ENCODE peak calls at places on chromosomes 2 and 18, in seven cellular contexts. N is right lobe of liver, L is uterus, J is body of pancreas, K is A549, W is gastrocnemius medialis, T is suprapubic skin. E is an unnamed sample.

GRCh38 chr18:50298443-50299284 is 11.2 kb upstream of the CXXC1 start:
- DNase-seq in N (no peak), L (no peak), J (no peak), K (no peak), W (no peak), T (no peak), E (no peak)

GRCh38 chr2:27356056-27356381 is 545 bp downstream of the GTF3C2 start:
- DNase-seq in N (peak; percentile 75), L (peak; percentile 31), J (peak; percentile 35), K (peak; percentile 81), W (peak; percentile 79), T (no peak), E (no peak)

GRCh38 chr18:74708169-74708568 is 110.5 kb downstream of the ZNF407 start:
- DNase-seq in N (no peak), L (no peak), J (no peak), K (no peak), W (no peak), T (no peak), E (no peak)

GRCh38 chr18:6406910-6407470 is 7.7 kb downstream of the L3MBTL4 start:
- DNase-seq in N (no peak), L (no peak), J (no peak), K (no peak), W (no peak), T (no peak), E (no peak)

GRCh38 chr2:149902104-149902503 is 314.5 kb upstream of the MMADHC start:
- DNase-seq in N (no peak), L (peak; percentile 17), J (no peak), K (no peak), W (peak; percentile 30), T (no peak), E (no peak)

GRCh38 chr2:212392544-212392943 is 146.1 kb downstream of the ERBB4 start:
- DNase-seq in N (no peak), L (no peak), J (no peak), K (no peak), W (no peak), T (no peak), E (no peak)

GRCh38 chr2:8408560-8409460 is 273.0 kb upstream of the ID2 start:
- DNase-seq in N (no peak), L (no peak), J (no peak), K (no peak), W (no peak), T (no peak), E (no peak)

GRCh38 chr2:207274541-207274940 is 108.8 kb upstream of the KLF7 start:
- DNase-seq in N (no peak), L (no peak), J (no peak), K (no peak), W (no peak), T (no peak), E (no peak)

GRCh38 chr18:31942301-31942998 is 478 bp downstream of the TRAPPC8 start:
- DNase-seq in N (peak; percentile 71), L (no peak), J (peak; percentile 19), K (peak; percentile 1), W (peak; percentile 22), T (peak; percentile 86), E (no peak)

GRCh38 chr2:128306081-128306930 is 12.4 kb downstream of the HS6ST1 start:
- DNase-seq in N (peak; percentile 86), L (peak; percentile 82), J (peak; percentile 62), K (peak; percentile 86), W (peak; percentile 23), T (no peak), E (peak; percentile 49)

GRCh38 chr2:73897240-73897583 is 4.4 kb downstream of the ACTG2 start:
- DNase-seq in N (no peak), L (no peak), J (no peak), K (no peak), W (no peak), T (no peak), E (no peak)

GRCh38 chr2:20668871-20669475 is 2.0 kb downstream of the GDF7 start:
- DNase-seq in N (no peak), L (no peak), J (no peak), K (no peak), W (no peak), T (no peak), E (no peak)

GRCh38 chr2:48006094-48006493 is 99.8 kb upstream of the FBXO11 start:
- DNase-seq in N (no peak), L (no peak), J (no peak), K (peak; percentile 6), W (no peak), T (no peak), E (no peak)

GRCh38 chr18:12839057-12839525 is 44.9 kb downstream of the PTPN2 start:
- DNase-seq in N (no peak), L (no peak), J (no peak), K (peak; percentile 12), W (no peak), T (no peak), E (no peak)

GRCh38 chr2:55880416-55881143 is 43.0 kb downstream of the EFEMP1 start:
- DNase-seq in N (no peak), L (no peak), J (no peak), K (no peak), W (no peak), T (no peak), E (no peak)

GRCh38 chr2:88206665-88207347 is 36.7 kb downstream of the THNSL2 start:
- DNase-seq in N (no peak), L (no peak), J (no peak), K (no peak), W (no peak), T (no peak), E (no peak)

GRCh38 chr2:238339814-238340213 is 19.5 kb downstream of the TRAF3IP1 start:
- DNase-seq in N (no peak), L (no peak), J (peak; percentile 30), K (peak; percentile 49), W (no peak), T (no peak), E (no peak)

GRCh38 chr2:132757002-132757598 is 87.1 kb upstream of the LYPD1 start:
- DNase-seq in N (no peak), L (no peak), J (no peak), K (no peak), W (no peak), T (no peak), E (no peak)

DNA sequence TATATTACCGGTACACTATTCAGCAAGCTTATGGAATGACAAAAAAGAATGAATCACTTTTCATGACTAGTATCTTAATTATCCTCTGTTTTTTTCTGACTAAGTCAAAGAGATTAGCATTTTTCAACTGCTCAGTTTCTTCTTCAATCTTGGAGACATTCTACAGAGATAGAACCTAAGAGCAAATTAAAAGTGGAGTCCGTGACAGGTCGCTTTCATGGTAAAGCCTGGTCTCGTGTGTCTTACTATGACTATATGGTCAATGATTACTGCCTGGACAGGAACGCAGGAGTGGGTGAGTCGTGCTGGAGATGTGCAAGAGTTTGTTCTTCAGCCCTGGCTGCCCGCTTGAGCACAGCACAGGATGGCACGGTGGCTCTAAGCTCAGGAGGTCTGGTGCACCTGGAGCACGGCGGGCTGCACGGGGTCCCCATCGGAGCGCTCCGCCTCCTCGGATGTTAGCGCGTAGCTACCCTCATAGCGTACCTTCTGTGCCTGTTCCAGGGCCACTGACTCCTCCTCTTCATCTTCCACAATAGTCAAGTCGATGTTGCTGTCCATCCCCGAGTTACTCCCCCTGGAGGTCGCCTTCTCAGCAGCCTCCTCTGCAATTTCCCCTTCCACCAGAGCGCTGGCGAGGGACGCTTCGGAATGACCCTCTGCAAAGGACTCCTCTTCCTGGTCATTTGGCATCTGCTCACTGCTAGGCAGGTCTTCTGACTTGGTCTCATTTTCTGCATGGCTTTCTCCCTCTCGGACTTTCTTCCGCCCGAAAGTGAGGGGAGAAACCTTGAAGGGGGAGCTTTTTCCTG is 11.1 kb downstream of the CAVIN2 start:
- DNase-seq in N (no peak), L (no peak), J (no peak), K (no peak), W (no peak), T (no peak), E (no peak)
- TF ChIP-seq POLR2A in N (no peak), L (no peak), J (no peak), K (no peak), W (no peak), T (no peak), E (no peak)

GRCh38 chr2:176385219-176385618 is 116.0 kb downstream of the MTX2 start:
- DNase-seq in N (no peak), L (no peak), J (no peak), K (no peak), W (no peak), T (no peak), E (no peak)
- H3K27ac ChIP-seq in N (peak overlapping the region; percentile 51), L (no peak overlapping the region), J (no peak overlapping the region), K (no peak overlapping the region), W (no peak overlapping the region), T (no peak overlapping the region), E (no peak overlapping the region)

GRCh38 chr2:43773876-43774613 is at the start of gene DYNC2LI1:
- DNase-seq in N (peak; percentile 95), L (peak; percentile 78), J (peak; percentile 93), K (peak; percentile 94), W (peak; percentile 86), T (peak; percentile 92), E (peak; percentile 87)
- TF ChIP-seq POLR2A in N (no peak), L (peak; percentile 49), J (peak; percentile 80), K (peak; percentile 82), W (no peak), T (no peak), E (peak; percentile 27)

GRCh38 chr2:44433841-44434240 is 72.1 kb downstream of the CAMKMT start:
- DNase-seq in N (no peak), L (no peak), J (no peak), K (peak; percentile 62), W (no peak), T (no peak), E (no peak)

GRCh38 chr2:44429034-44429433 is 67.3 kb downstream of the CAMKMT start:
- DNase-seq in N (no peak), L (no peak), J (no peak), K (peak; percentile 76), W (no peak), T (no peak), E (no peak)

GRCh38 chr2:44430340-44430739 is 68.6 kb downstream of the CAMKMT start:
- DNase-seq in N (no peak), L (no peak), J (no peak), K (no peak), W (no peak), T (no peak), E (no peak)
- H3K27ac ChIP-seq in N (no peak overlapping the region), L (no peak overlapping the region), J (no peak overlapping the region), K (no peak overlapping the region), W (no peak overlapping the region), T (no peak overlapping the region), E (no peak overlapping the region)

DNA sequence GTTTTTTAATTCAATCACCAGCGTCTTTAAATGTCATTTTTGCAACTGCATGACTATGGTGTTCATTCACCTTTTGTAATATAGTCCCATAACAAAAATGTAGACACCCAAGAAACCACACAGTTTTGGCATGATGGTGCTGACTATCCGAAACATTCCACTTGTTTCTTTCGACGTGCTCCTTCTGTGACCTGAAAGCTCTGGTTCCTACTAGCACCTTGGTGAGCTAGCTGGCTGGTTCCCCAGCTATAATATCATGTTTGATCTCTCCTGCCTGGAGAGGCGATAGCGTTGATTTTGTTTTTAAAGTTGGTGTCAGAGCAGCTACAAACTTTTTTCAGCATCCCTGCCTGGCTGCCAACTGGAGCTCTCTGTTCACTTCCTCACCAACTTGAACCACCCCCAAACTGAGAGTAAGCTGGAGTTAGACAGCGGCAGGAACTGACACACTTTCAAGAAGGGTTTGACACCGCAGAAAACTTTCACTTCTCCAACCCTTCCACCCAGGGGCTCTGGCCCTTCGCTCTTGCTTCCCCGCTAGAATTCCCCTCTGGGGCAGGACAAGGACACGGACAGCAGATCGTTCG is 1.1 kb downstream of the ATAD2B start:
- DNase-seq in N (no peak), L (peak; percentile 35), J (peak; percentile 40), K (peak; percentile 45), W (peak; percentile 73), T (peak; percentile 84), E (peak; percentile 64)
- TF ChIP-seq POLR2A in N (peak; percentile 19), L (peak; percentile 15), J (peak; percentile 48), K (no peak), W (peak; percentile 44), T (no peak), E (peak; percentile 55)